ENCODE peak calls at places on chromosomes 13 and 19, in eight cellular contexts. L, K, W, H, R, V, C and U are unnamed samples.

GRCh38 chr19:1245468-1245867 is 2.9 kb upstream of the MIDN start:
- DNase-seq in L (no peak), K (no peak), W (peak; percentile 62), H (no peak), R (no peak), V (no peak), C (no peak), U (no peak)

GRCh38 chr19:56308792-56309191 is 5.8 kb downstream of the ZSCAN5A start:
- DNase-seq in L (no peak), K (no peak), W (no peak), H (no peak), R (no peak), V (no peak), C (no peak), U (no peak)

GRCh38 chr19:40740747-40741146 is 9.5 kb downstream of the ACTMAP start:
- DNase-seq in L (no peak), K (peak; percentile 93), W (no peak), H (no peak), R (no peak), V (peak; percentile 89), C (no peak), U (no peak)

GRCh38 chr19:11931513-11931912 is 6.6 kb downstream of the ZNF700 start:
- DNase-seq in L (no peak), K (no peak), W (no peak), H (no peak), R (no peak), V (no peak), C (no peak), U (no peak)

GRCh38 chr19:36646746-36647145 is 19.9 kb downstream of the ZNF461 start:
- DNase-seq in L (no peak), K (no peak), W (no peak), H (no peak), R (no peak), V (no peak), C (no peak), U (no peak)

GRCh38 chr13:29527916-29528315 is 67.6 kb downstream of the SLC7A1 start:
- DNase-seq in L (no peak), K (peak; percentile 31), W (no peak), H (no peak), R (no peak), V (no peak), C (no peak), U (no peak)

GRCh38 chr19:38805180-38805579 is 7.6 kb downstream of the LGALS4 start:
- DNase-seq in L (no peak), K (no peak), W (no peak), H (no peak), R (peak; percentile 35), V (no peak), C (no peak), U (no peak)

GRCh38 chr19:19510432-19510831 is 4.9 kb downstream of the TSSK6 start:
- DNase-seq in L (no peak), K (no peak), W (no peak), H (peak; percentile 79), R (no peak), V (no peak), C (no peak), U (no peak)

GRCh38 chr13:35157143-35157755 is 215.2 kb downstream of the NBEA start:
- DNase-seq in L (peak; percentile 69), K (no peak), W (no peak), H (peak; percentile 57), R (peak; percentile 73), V (no peak), C (peak; percentile 46), U (no peak)

DNA sequence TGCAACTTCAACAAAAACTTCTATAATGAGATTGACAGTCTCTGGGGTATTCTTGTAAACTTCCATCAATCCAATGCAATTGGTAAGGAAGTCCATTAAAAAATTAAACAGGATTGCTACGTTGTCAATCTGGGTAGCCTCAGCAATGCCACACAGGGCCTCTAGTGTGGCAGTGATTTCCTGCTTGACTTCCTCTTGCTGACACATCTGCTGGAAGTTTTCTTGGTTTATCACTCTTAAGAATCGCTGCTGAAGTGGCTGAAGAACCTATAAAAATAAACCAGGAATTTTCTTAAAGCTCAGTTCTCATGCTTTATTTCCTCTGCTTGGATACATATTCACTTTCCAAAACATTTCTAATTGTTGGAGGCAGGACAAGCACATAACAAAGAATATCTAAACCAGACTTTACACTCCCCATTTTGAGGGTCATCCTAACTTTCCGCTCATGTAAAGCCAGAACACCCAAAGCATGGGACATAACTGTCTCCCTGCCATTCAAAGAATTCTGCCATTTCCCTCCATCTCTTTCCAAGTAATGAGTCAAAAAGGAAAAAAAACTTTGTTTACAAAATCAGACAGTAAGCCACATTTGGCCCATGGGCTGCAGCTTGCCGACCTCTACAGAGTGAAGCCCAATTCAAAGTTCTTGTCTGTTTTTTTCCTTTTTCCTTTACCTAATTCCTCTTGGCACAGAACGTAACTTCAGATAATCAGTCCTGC is 23.2 kb upstream of the EEF1AKMT1 start:
- DNase-seq in L (peak; percentile 74), K (no peak), W (no peak), H (no peak), R (peak; percentile 31), V (no peak), C (peak; percentile 37), U (no peak)
- H3K27me3 ChIP-seq in L (no peaks in the 10 kb centered on the region), K (no peaks in the 10 kb centered on the region), W (no peaks in the 10 kb centered on the region), H (no peaks in the 10 kb centered on the region), R (no peaks in the 10 kb centered on the region), V (no peaks in the 10 kb centered on the region), C (no peaks in the 10 kb centered on the region), U (no peaks in the 10 kb centered on the region)

GRCh38 chr13:111554539-111555267 is 234.3 kb downstream of the TEX29 start:
- DNase-seq in L (no peak), K (no peak), W (no peak), H (no peak), R (no peak), V (no peak), C (no peak), U (no peak)

GRCh38 chr13:111551421-111551820 is 231.0 kb downstream of the TEX29 start:
- DNase-seq in L (no peak), K (no peak), W (no peak), H (no peak), R (no peak), V (no peak), C (no peak), U (no peak)

GRCh38 chr13:111555906-111556305 is 235.5 kb downstream of the TEX29 start:
- DNase-seq in L (no peak), K (no peak), W (no peak), H (no peak), R (no peak), V (no peak), C (no peak), U (no peak)

GRCh38 chr13:111555268-111555633 is 234.8 kb downstream of the TEX29 start:
- DNase-seq in L (no peak), K (no peak), W (no peak), H (no peak), R (no peak), V (no peak), C (no peak), U (no peak)

DNA sequence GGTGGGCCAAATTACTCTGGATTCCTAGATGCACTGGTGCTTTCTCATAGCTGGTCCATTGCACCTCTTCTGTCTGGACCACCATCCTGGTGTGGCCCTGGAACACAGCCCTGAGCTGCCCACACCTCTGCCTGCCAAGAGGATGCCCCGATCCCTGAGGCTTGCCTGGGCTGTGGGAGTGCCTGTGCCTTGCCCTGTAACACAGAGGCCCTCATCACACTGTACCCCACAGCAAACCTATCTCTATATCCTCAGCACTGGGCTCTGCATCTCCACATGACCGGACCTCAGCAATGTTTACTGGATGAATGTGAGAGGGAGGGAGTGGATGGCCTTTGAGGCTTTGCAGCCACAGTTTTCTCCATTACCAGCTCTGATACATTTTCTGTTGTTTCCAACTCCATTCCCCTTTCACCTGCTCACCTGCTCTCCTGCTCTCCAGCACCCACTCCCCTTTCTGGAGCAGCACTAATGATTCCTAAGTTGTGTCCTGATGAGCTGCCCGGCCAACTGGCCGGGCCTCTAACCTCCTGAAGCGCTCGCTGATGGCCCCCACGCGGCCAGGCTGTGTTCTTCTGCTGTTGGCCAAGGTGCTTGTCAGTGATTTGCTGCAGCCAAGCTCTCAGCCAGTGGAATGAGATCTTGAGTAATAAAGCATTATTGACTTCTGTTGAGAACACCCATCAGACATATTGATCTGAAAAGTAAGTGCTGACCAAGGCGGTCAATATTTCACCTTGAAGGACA is 232.6 kb downstream of the TEX29 start:
- DNase-seq in L (no peak), K (no peak), W (no peak), H (no peak), R (no peak), V (no peak), C (no peak), U (no peak)
- H3K27me3 ChIP-seq in L (peaks cover 15% of the 10 kb centered on the region), K (peaks cover 6% of the 10 kb centered on the region), W (no peaks in the 10 kb centered on the region), H (peaks cover 58% of the 10 kb centered on the region), R (peaks cover 28% of the 10 kb centered on the region), V (peaks cover 12% of the 10 kb centered on the region), C (no peaks in the 10 kb centered on the region), U (no peaks in the 10 kb centered on the region)

GRCh38 chr13:111121421-111121820 is 6.3 kb downstream of the ARHGEF7 start:
- DNase-seq in L (no peak), K (no peak), W (no peak), H (no peak), R (no peak), V (no peak), C (no peak), U (no peak)

GRCh38 chr13:111119966-111120365 is 4.9 kb downstream of the ARHGEF7 start:
- DNase-seq in L (no peak), K (no peak), W (no peak), H (no peak), R (no peak), V (no peak), C (no peak), U (no peak)

GRCh38 chr13:111122056-111122455 is 6.9 kb downstream of the ARHGEF7 start:
- DNase-seq in L (no peak), K (no peak), W (no peak), H (no peak), R (no peak), V (no peak), C (no peak), U (no peak)

GRCh38 chr13:111120422-111120821 is 5.3 kb downstream of the ARHGEF7 start:
- DNase-seq in L (no peak), K (no peak), W (no peak), H (no peak), R (no peak), V (no peak), C (no peak), U (no peak)

GRCh38 chr13:111120913-111121312 is 5.8 kb downstream of the ARHGEF7 start:
- DNase-seq in L (no peak), K (no peak), W (no peak), H (no peak), R (no peak), V (no peak), C (no peak), U (no peak)
- H3K27me3 ChIP-seq in L (peaks cover 68% of the 10 kb centered on the region), K (peaks cover 21% of the 10 kb centered on the region), W (no peaks in the 10 kb centered on the region), H (peaks cover 30% of the 10 kb centered on the region), R (peaks cover 64% of the 10 kb centered on the region), V (no peaks in the 10 kb centered on the region), C (peaks cover 14% of the 10 kb centered on the region), U (peaks cover 8% of the 10 kb centered on the region)

DNA sequence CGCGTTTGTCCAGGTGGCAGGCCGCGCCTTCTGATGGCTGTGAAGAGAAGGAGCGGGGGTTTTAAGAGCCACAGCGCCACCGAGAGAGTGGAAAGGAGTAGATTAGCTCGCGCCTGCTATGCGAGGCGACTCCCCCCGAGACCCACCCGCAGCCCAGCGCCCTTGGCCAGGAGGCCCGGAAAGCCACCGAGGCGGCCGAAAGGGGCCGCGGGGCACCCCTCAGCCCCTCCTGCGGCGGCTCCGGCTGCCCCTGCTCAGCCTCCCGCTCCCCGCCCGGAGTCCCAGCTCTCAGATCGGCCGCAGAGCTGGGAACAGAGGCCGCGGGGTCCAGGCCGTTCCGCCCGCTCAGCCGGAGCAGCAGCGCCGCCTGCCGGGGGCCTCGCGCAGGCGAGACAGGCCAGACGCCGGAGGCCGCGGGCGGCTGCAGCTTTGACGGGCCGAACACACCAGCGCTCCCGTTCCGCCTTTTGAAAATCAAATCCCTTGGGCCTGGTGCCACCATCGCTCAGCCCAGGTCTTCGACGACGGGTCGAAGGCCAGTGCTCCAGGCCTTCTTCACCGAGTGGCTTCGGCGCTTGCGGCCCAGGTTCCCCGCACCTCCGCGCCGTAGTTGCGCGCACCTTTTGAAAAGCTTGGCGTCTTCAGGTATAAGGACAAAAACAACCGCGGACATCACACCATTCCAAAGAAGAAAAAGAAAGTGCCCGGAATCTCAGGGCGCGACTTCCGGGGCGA is 15.3 kb downstream of the CDX2 start:
- DNase-seq in L (peak; percentile 85), K (peak; percentile 75), W (peak; percentile 60), H (peak; percentile 97), R (peak; percentile 79), V (peak; percentile 49), C (peak; percentile 47), U (peak; percentile 54)
- H3K27me3 ChIP-seq in L (peaks cover 71% of the 10 kb centered on the region), K (peaks cover 79% of the 10 kb centered on the region), W (no peaks in the 10 kb centered on the region), H (peaks cover 100% of the 10 kb centered on the region), R (no peaks in the 10 kb centered on the region), V (peaks cover 71% of the 10 kb centered on the region), C (peaks cover 25% of the 10 kb centered on the region), U (peaks cover 22% of the 10 kb centered on the region)